ENCODE peak calls at places on chromosomes 5 and 9, in ten cellular contexts. Z is stimulated activated CD8-positive, alpha-beta memory T cell treated with anti-CD3 and anti-CD28 coated beads, Interleukin-2, amount 100 ng/mL, for 48 hours; A is NCI-H460; V is Right ventricle myocardium superior; L is hypothalamus; D is AG10803; J is cardiac septum; Y is fibroblast of the aortic adventitia; M is ELR; P is GM12891. H is an unnamed sample.

GRCh38 chr5:128825826-128826225 is 139.5 kb upstream of the SLC27A6 start:
- DNase-seq in Z (no peak), A (no peak), V (no peak), L (no peak), D (no peak), J (no peak), Y (peak), M (peak), P (no peak), H (peak)

GRCh38 chr5:151222769-151223446 is 984 bp downstream of the CCDC69 start:
- DNase-seq in Z (no peak), A (no peak), V (peak), L (no peak), D (no peak), J (peak), Y (peak), M (peak), P (peak), H (peak)

GRCh38 chr5:54186912-54187445 is 123.4 kb downstream of the ARL15 start:
- DNase-seq in Z (no peak), A (no peak), V (peak), L (no peak), D (no peak), J (no peak), Y (no peak), M (no peak), P (no peak), H (no peak)

GRCh38 chr5:93794954-93795353 is 53.6 kb upstream of the POU5F2 start:
- DNase-seq in Z (no peak), A (no peak), V (no peak), L (no peak), D (no peak), J (no peak), Y (no peak), M (no peak), P (no peak), H (no peak)

GRCh38 chr5:84378961-84379360 is 5.7 kb downstream of the EDIL3 start:
- DNase-seq in Z (no peak), A (no peak), V (no peak), L (no peak), D (peak), J (no peak), Y (peak), M (no peak), P (no peak), H (peak)

GRCh38 chr9:84862308-84862707 is 192.8 kb downstream of the NTRK2 start:
- DNase-seq in Z (no peak), A (no peak), V (no peak), L (no peak), D (no peak), J (no peak), Y (no peak), M (no peak), P (no peak), H (no peak)

GRCh38 chr9:29349050-29349449 is 1775.8 kb upstream of the C9orf72 start:
- DNase-seq in Z (no peak), A (no peak), V (no peak), L (no peak), D (no peak), J (no peak), Y (peak), M (peak), P (no peak), H (peak)

GRCh38 chr5:59039296-59040006 is 456.6 kb downstream of the RAB3C start:
- DNase-seq in Z (peak), A (peak), V (peak), L (peak), D (peak), J (peak), Y (peak), M (peak), P (peak), H (peak)

GRCh38 chr9:111937781-111938426 is 41.3 kb downstream of the UGCG start:
- DNase-seq in Z (peak), A (no peak), V (peak), L (no peak), D (peak), J (peak), Y (peak), M (peak), P (no peak), H (peak)

GRCh38 chr5:135138116-135138850 is 104.3 kb upstream of the PITX1 start:
- DNase-seq in Z (no peak), A (no peak), V (no peak), L (no peak), D (no peak), J (peak), Y (no peak), M (peak), P (no peak), H (peak)

GRCh38 chr5:9869616-9870288 is 239.6 kb upstream of the TAS2R1 start:
- DNase-seq in Z (no peak), A (no peak), V (no peak), L (no peak), D (peak), J (no peak), Y (peak), M (peak), P (no peak), H (peak)

GRCh38 chr9:119365291-119366027 is 3.8 kb downstream of the BRINP1 start:
- DNase-seq in Z (no peak), A (peak), V (no peak), L (peak), D (peak), J (no peak), Y (peak), M (peak), P (no peak), H (peak)

GRCh38 chr9:21326526-21327139 is 8.6 kb downstream of the KLHL9 start:
- DNase-seq in Z (no peak), A (peak), V (no peak), L (no peak), D (peak), J (no peak), Y (peak), M (peak), P (peak), H (peak)

GRCh38 chr5:73642296-73642695 is 16.3 kb downstream of the ARHGEF28 start:
- DNase-seq in Z (no peak), A (no peak), V (no peak), L (no peak), D (no peak), J (no peak), Y (no peak), M (no peak), P (no peak), H (no peak)

GRCh38 chr9:97598461-97599288 is 34.5 kb downstream of the TSTD2 start:
- DNase-seq in Z (peak), A (peak), V (peak), L (peak), D (peak), J (peak), Y (peak), M (peak), P (peak), H (peak)

GRCh38 chr9:9791621-9792020 is 821.2 kb downstream of the PTPRD start:
- DNase-seq in Z (no peak), A (peak), V (no peak), L (no peak), D (no peak), J (no peak), Y (peak), M (peak), P (no peak), H (peak)

GRCh38 chr9:84781431-84781830 is 111.9 kb downstream of the NTRK2 start:
- DNase-seq in Z (no peak), A (no peak), V (no peak), L (no peak), D (no peak), J (no peak), Y (peak), M (peak), P (no peak), H (no peak)

GRCh38 chr9:3762076-3762475 is 236.3 kb upstream of the RFX3 start:
- DNase-seq in Z (no peak), A (no peak), V (no peak), L (no peak), D (no peak), J (no peak), Y (no peak), M (no peak), P (no peak), H (no peak)

GRCh38 chr5:157130933-157131332 is 11.7 kb downstream of the MED7 start:
- DNase-seq in Z (no peak), A (no peak), V (no peak), L (no peak), D (no peak), J (no peak), Y (no peak), M (peak), P (no peak), H (peak)

GRCh38 chr5:74233091-74233490 is 407.4 kb downstream of the ENC1 start:
- DNase-seq in Z (no peak), A (no peak), V (no peak), L (no peak), D (no peak), J (no peak), Y (no peak), M (no peak), P (no peak), H (no peak)

GRCh38 chr5:178323961-178324360 is 91.4 kb upstream of the PHYKPL start:
- DNase-seq in Z (no peak), A (no peak), V (peak), L (no peak), D (no peak), J (no peak), Y (no peak), M (no peak), P (no peak), H (no peak)

GRCh38 chr5:134371834-134372340 is 518 bp downstream of the UBE2B start:
- DNase-seq in Z (peak), A (no peak), V (peak), L (peak), D (peak), J (peak), Y (peak), M (peak), P (peak), H (peak)

GRCh38 chr9:7130421-7130820 is 372.6 kb downstream of the KDM4C start:
- DNase-seq in Z (no peak), A (no peak), V (no peak), L (no peak), D (no peak), J (no peak), Y (no peak), M (no peak), P (no peak), H (no peak)

GRCh38 chr5:146878471-146879172 is at the start of gene PPP2R2B:
- DNase-seq in Z (peak), A (no peak), V (peak), L (peak), D (peak), J (no peak), Y (peak), M (peak), P (no peak), H (peak)

GRCh38 chr5:11483630-11484029 is 420.6 kb downstream of the CTNND2 start:
- DNase-seq in Z (no peak), A (no peak), V (no peak), L (no peak), D (no peak), J (no peak), Y (no peak), M (no peak), P (no peak), H (no peak)

GRCh38 chr5:2369178-2369577 is 382.3 kb downstream of the IRX2 start:
- DNase-seq in Z (no peak), A (no peak), V (no peak), L (no peak), D (no peak), J (no peak), Y (no peak), M (no peak), P (no peak), H (no peak)

GRCh38 chr9:28960602-28961001 is 1387.3 kb upstream of the C9orf72 start:
- DNase-seq in Z (no peak), A (no peak), V (no peak), L (no peak), D (no peak), J (no peak), Y (no peak), M (no peak), P (no peak), H (no peak)

GRCh38 chr5:136717917-136718316 is 352.6 kb upstream of the TRPC7 start:
- DNase-seq in Z (no peak), A (no peak), V (no peak), L (no peak), D (no peak), J (no peak), Y (no peak), M (no peak), P (no peak), H (no peak)

H was measured in amniotic epithelial cell.